ENCODE peak calls at places on chromosomes 12 and 14, in seven cellular contexts. One of them, this sample, is unnamed. For H3K4me1, the result is how much of the 10 kb centered on the place peaks cover.

GRCh38 chr14:51533160-51533559 is 118.5 kb upstream of the FRMD6 start:
- DNase-seq in cardiac muscle cell: no peak
- DNase-seq in OCI-LY7: no peak
- DNase-seq in uterus: no peak
- DNase-seq in left ventricle myocardium inferior: no peak
- DNase-seq in SK-N-SH: no peak
- DNase-seq in H1: no peak
- DNase-seq in this sample: no peak

GRCh38 chr14:77099425-77100167 is 1.5 kb downstream of the CIPC start:
- DNase-seq in cardiac muscle cell: peak
- DNase-seq in OCI-LY7: no peak
- DNase-seq in uterus: no peak
- DNase-seq in left ventricle myocardium inferior: no peak
- DNase-seq in SK-N-SH: no peak
- DNase-seq in H1: no peak
- DNase-seq in this sample: no peak

GRCh38 chr14:65098586-65098985 is 3.7 kb downstream of the MAX start:
- DNase-seq in cardiac muscle cell: peak
- DNase-seq in OCI-LY7: peak
- DNase-seq in uterus: no peak
- DNase-seq in left ventricle myocardium inferior: no peak
- DNase-seq in SK-N-SH: no peak
- DNase-seq in H1: no peak
- DNase-seq in this sample: no peak

GRCh38 chr14:85415015-85415712 is 114.8 kb upstream of the FLRT2 start:
- DNase-seq in cardiac muscle cell: peak
- DNase-seq in OCI-LY7: no peak
- DNase-seq in uterus: peak
- DNase-seq in left ventricle myocardium inferior: peak
- DNase-seq in SK-N-SH: no peak
- DNase-seq in H1: peak
- DNase-seq in this sample: no peak

GRCh38 chr12:93089805-93090569 is 160.9 kb upstream of the EEA1 start:
- DNase-seq in cardiac muscle cell: peak
- DNase-seq in OCI-LY7: no peak
- DNase-seq in uterus: no peak
- DNase-seq in left ventricle myocardium inferior: no peak
- DNase-seq in SK-N-SH: no peak
- DNase-seq in H1: no peak
- DNase-seq in this sample: no peak

GRCh38 chr14:68518910-68519686 is 273.8 kb downstream of the ZFP36L1 start:
- DNase-seq in cardiac muscle cell: peak
- DNase-seq in OCI-LY7: no peak
- DNase-seq in uterus: peak
- DNase-seq in left ventricle myocardium inferior: peak
- DNase-seq in SK-N-SH: no peak
- DNase-seq in H1: no peak
- DNase-seq in this sample: no peak

GRCh38 chr14:78690836-78691235 is 520.7 kb downstream of the NRXN3 start:
- DNase-seq in cardiac muscle cell: peak
- DNase-seq in OCI-LY7: no peak
- DNase-seq in uterus: no peak
- DNase-seq in left ventricle myocardium inferior: no peak
- DNase-seq in SK-N-SH: no peak
- DNase-seq in H1: no peak
- DNase-seq in this sample: no peak

GRCh38 chr14:68377459-68377858 is 415.4 kb downstream of the ZFP36L1 start:
- DNase-seq in cardiac muscle cell: peak
- DNase-seq in OCI-LY7: peak
- DNase-seq in uterus: peak
- DNase-seq in left ventricle myocardium inferior: peak
- DNase-seq in SK-N-SH: no peak
- DNase-seq in H1: no peak
- DNase-seq in this sample: no peak

GRCh38 chr14:93940437-93940836 is 13.3 kb downstream of the FAM181A start:
- DNase-seq in cardiac muscle cell: no peak
- DNase-seq in OCI-LY7: no peak
- DNase-seq in uterus: no peak
- DNase-seq in left ventricle myocardium inferior: no peak
- DNase-seq in SK-N-SH: no peak
- DNase-seq in H1: no peak
- DNase-seq in this sample: no peak

GRCh38 chr12:38137287-38137686 is 179.3 kb upstream of the ALG10B start:
- DNase-seq in cardiac muscle cell: no peak
- DNase-seq in OCI-LY7: no peak
- DNase-seq in uterus: no peak
- DNase-seq in left ventricle myocardium inferior: no peak
- DNase-seq in SK-N-SH: no peak
- DNase-seq in H1: no peak
- DNase-seq in this sample: no peak

GRCh38 chr14:50025776-50026175 is 90.6 kb downstream of the VCPKMT start:
- DNase-seq in cardiac muscle cell: no peak
- DNase-seq in OCI-LY7: no peak
- DNase-seq in uterus: no peak
- DNase-seq in left ventricle myocardium inferior: no peak
- DNase-seq in SK-N-SH: no peak
- DNase-seq in H1: no peak
- DNase-seq in this sample: no peak

GRCh38 chr14:58625438-58625837 is 12.3 kb upstream of the DACT1 start:
- DNase-seq in cardiac muscle cell: no peak
- DNase-seq in OCI-LY7: no peak
- DNase-seq in uterus: no peak
- DNase-seq in left ventricle myocardium inferior: no peak
- DNase-seq in SK-N-SH: no peak
- DNase-seq in H1: no peak
- DNase-seq in this sample: no peak

GRCh38 chr12:29288031-29288430 is 92.9 kb downstream of the ERGIC2 start:
- DNase-seq in cardiac muscle cell: no peak
- DNase-seq in OCI-LY7: no peak
- DNase-seq in uterus: no peak
- DNase-seq in left ventricle myocardium inferior: no peak
- DNase-seq in SK-N-SH: no peak
- DNase-seq in H1: no peak
- DNase-seq in this sample: no peak

DNA sequence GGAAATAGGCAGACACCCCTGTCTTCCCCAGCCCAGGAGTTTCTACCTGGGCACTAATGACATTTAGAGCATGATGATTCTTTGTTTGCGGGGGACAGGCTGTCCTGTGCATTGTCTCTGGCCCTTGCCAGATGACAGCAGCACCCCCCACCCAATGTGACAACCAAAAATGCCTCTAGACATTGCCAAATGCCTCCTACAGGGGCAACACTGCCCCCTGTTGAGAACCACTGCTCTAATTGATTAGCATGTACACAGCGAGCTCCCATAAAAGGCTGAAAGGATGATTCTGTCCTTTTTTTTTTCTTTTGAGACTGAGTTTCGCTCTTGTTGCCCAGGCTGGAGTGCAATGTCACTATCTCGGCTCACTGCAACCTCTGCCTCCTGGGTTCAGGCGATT is 50.5 kb downstream of the MAP1LC3B2 start:
- DNase-seq in cardiac muscle cell: no peak
- DNase-seq in OCI-LY7: peak
- DNase-seq in uterus: no peak
- DNase-seq in left ventricle myocardium inferior: no peak
- DNase-seq in SK-N-SH: no peak
- DNase-seq in H1: no peak
- DNase-seq in this sample: no peak
- TF ChIP-seq CTCF in cardiac muscle cell: peak
- TF ChIP-seq CTCF in OCI-LY7: peak
- TF ChIP-seq CTCF in uterus: no peak
- TF ChIP-seq CTCF in left ventricle myocardium inferior: peak
- TF ChIP-seq CTCF in SK-N-SH: peak
- TF ChIP-seq CTCF in H1: no peak
- TF ChIP-seq CTCF in this sample: no peak

GRCh38 chr14:104683653-104684448 is 5.6 kb upstream of the INF2 start:
- DNase-seq in cardiac muscle cell: no peak
- DNase-seq in OCI-LY7: no peak
- DNase-seq in uterus: no peak
- DNase-seq in left ventricle myocardium inferior: no peak
- DNase-seq in SK-N-SH: no peak
- DNase-seq in H1: no peak
- DNase-seq in this sample: no peak
- H3K4me1 ChIP-seq in cardiac muscle cell: under half
- H3K4me1 ChIP-seq in OCI-LY7: half or more
- H3K4me1 ChIP-seq in uterus: under half
- H3K4me1 ChIP-seq in left ventricle myocardium inferior: half or more
- H3K4me1 ChIP-seq in SK-N-SH: under half
- H3K4me1 ChIP-seq in H1: under half
- H3K4me1 ChIP-seq in this sample: under half

DNA sequence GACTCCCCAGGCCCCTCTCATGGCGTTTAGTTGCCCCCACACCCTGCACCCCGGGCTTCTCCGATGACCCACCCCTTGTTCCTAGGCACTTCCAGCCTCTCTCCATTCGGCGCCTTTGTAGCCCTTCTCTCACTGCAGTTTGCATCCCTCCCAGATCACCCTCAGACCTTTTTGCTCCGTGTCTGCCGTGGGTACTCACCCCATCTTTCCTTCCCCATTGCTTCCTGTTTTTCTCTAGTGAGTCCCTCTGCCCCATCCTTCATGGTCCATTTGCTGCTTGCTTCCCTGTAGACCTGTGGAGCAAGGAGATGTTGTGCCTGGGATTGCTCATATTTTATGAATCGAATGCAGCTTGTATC is 568 bp downstream of the DENR start:
- DNase-seq in cardiac muscle cell: peak
- DNase-seq in OCI-LY7: peak
- DNase-seq in uterus: no peak
- DNase-seq in left ventricle myocardium inferior: no peak
- DNase-seq in SK-N-SH: no peak
- DNase-seq in H1: no peak
- DNase-seq in this sample: no peak
- TF ChIP-seq CTCF in cardiac muscle cell: no peak
- TF ChIP-seq CTCF in OCI-LY7: no peak
- TF ChIP-seq CTCF in uterus: no peak
- TF ChIP-seq CTCF in left ventricle myocardium inferior: no peak
- TF ChIP-seq CTCF in SK-N-SH: no peak
- TF ChIP-seq CTCF in H1: no peak
- TF ChIP-seq CTCF in this sample: no peak

GRCh38 chr12:6822461-6823135 is 977 bp downstream of the GPR162 start:
- DNase-seq in cardiac muscle cell: no peak
- DNase-seq in OCI-LY7: no peak
- DNase-seq in uterus: no peak
- DNase-seq in left ventricle myocardium inferior: no peak
- DNase-seq in SK-N-SH: no peak
- DNase-seq in H1: no peak
- DNase-seq in this sample: no peak

GRCh38 chr12:6824085-6824800 is 2.6 kb downstream of the GPR162 start:
- DNase-seq in cardiac muscle cell: no peak
- DNase-seq in OCI-LY7: no peak
- DNase-seq in uterus: no peak
- DNase-seq in left ventricle myocardium inferior: no peak
- DNase-seq in SK-N-SH: no peak
- DNase-seq in H1: no peak
- DNase-seq in this sample: no peak

GRCh38 chr12:6824962-6825381 is 3.2 kb upstream of the P3H3 start:
- DNase-seq in cardiac muscle cell: peak
- DNase-seq in OCI-LY7: no peak
- DNase-seq in uterus: no peak
- DNase-seq in left ventricle myocardium inferior: no peak
- DNase-seq in SK-N-SH: no peak
- DNase-seq in H1: no peak
- DNase-seq in this sample: no peak

GRCh38 chr12:6821674-6822433 is at the start of gene GPR162:
- DNase-seq in cardiac muscle cell: peak
- DNase-seq in OCI-LY7: no peak
- DNase-seq in uterus: peak
- DNase-seq in left ventricle myocardium inferior: peak
- DNase-seq in SK-N-SH: peak
- DNase-seq in H1: no peak
- DNase-seq in this sample: peak

DNA sequence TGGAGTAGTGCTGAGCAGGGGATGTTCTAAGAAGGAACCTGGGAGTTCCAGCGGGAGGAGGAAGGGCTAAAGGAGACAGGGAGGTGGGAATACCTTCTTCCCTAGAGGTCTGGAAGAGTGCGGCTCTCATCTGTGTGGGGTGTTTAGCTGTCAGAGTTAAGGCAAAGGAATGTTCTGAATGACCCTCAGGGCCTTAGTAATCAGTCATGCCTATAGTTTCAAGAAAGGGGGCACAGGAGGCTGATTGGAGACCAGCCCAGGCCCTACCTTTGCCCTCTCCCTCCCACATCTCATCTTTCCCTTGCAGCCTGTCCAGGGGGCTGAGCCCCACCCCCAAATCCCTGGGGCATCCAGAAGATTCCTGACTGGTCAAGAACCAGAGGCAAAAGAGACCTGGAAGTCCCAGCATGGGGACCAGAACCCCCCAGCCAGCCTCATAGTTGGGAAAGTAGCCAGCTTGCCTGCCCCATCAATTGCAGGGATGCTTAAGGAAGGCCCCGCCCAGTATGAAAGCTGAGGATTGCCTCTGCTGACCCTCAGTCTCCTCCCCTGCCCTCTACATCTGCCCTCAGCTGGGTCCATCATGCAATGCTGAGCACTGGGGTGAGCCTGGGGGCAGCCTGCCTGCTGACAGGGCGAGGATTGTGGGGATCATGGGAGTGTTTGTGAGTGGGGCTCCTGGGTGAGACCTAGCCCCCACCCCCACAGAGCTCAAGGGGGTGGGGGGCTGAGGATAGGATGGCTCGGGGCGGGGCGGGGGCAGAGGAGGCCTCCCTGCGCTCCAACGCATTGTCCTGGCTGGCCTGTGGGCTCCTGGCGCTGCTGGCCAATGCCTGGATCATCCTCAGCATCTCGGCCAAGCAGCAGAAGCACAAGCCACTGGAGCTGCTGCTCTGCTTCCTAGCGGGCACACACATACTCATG is 1.8 kb downstream of the GPR162 start:
- DNase-seq in cardiac muscle cell: no peak
- DNase-seq in OCI-LY7: no peak
- DNase-seq in uterus: no peak
- DNase-seq in left ventricle myocardium inferior: no peak
- DNase-seq in SK-N-SH: no peak
- DNase-seq in H1: no peak
- DNase-seq in this sample: no peak
- H3K4me1 ChIP-seq in cardiac muscle cell: under half
- H3K4me1 ChIP-seq in OCI-LY7: under half
- H3K4me1 ChIP-seq in uterus: under half
- H3K4me1 ChIP-seq in left ventricle myocardium inferior: under half
- H3K4me1 ChIP-seq in SK-N-SH: under half
- H3K4me1 ChIP-seq in H1: under half
- H3K4me1 ChIP-seq in this sample: under half

This sample was measured in left lung.